ENCODE peak calls at places on chromosome 21, in four cellular contexts. One of them, this sample, is unnamed.

GRCh38 chr21:17550671-17551308 is 37.9 kb downstream of the CXADR start:
- DNase-seq in mesendoderm: no peak
- DNase-seq in neuronal stem cell: no peak
- DNase-seq in mesenchymal stem cell: no peak
- DNase-seq in this sample: no peak

GRCh38 chr21:33936221-33937038 is 20.8 kb upstream of the ATP5PO start:
- DNase-seq in mesendoderm: peak
- DNase-seq in mesenchymal stem cell: no peak
- DNase-seq in neuronal stem cell: no peak
- DNase-seq in this sample: no peak

GRCh38 chr21:37534431-37534830 is 167.9 kb downstream of the DYRK1A start:
- DNase-seq in neuronal stem cell: no peak
- DNase-seq in mesenchymal stem cell: no peak
- DNase-seq in mesendoderm: no peak
- DNase-seq in this sample: no peak

GRCh38 chr21:25960423-25960822 is 210.1 kb downstream of the APP start:
- DNase-seq in mesendoderm: peak
- DNase-seq in neuronal stem cell: peak
- DNase-seq in mesenchymal stem cell: peak
- DNase-seq in this sample: no peak

GRCh38 chr21:33384851-33385331 is 18.3 kb upstream of the IFNGR2 start:
- DNase-seq in neuronal stem cell: no peak
- DNase-seq in mesendoderm: no peak
- DNase-seq in mesenchymal stem cell: peak
- DNase-seq in this sample: no peak

GRCh38 chr21:26169061-26169610 is 1.4 kb downstream of the APP start:
- DNase-seq in neuronal stem cell: peak
- DNase-seq in mesenchymal stem cell: peak
- DNase-seq in mesendoderm: peak
- DNase-seq in this sample: peak

GRCh38 chr21:36889401-36889800 is 77.1 kb downstream of the HLCS start:
- DNase-seq in mesenchymal stem cell: peak
- DNase-seq in neuronal stem cell: no peak
- DNase-seq in mesendoderm: no peak
- DNase-seq in this sample: no peak

GRCh38 chr21:26070822-26071425 is 99.6 kb downstream of the APP start:
- DNase-seq in neuronal stem cell: no peak
- DNase-seq in mesenchymal stem cell: peak
- DNase-seq in mesendoderm: peak
- DNase-seq in this sample: no peak

GRCh38 chr21:42299324-42300044 is 15.7 kb downstream of the TFF3 start:
- DNase-seq in neuronal stem cell: no peak
- DNase-seq in mesendoderm: no peak
- DNase-seq in mesenchymal stem cell: no peak
- DNase-seq in this sample: no peak

GRCh38 chr21:33067457-33067856 is 2.5 kb upstream of the OLIG1 start:
- DNase-seq in mesenchymal stem cell: no peak
- DNase-seq in neuronal stem cell: no peak
- DNase-seq in mesendoderm: no peak
- DNase-seq in this sample: no peak

GRCh38 chr21:21612446-21612845 is 614.2 kb downstream of the NCAM2 start:
- DNase-seq in mesenchymal stem cell: peak
- DNase-seq in mesendoderm: peak
- DNase-seq in neuronal stem cell: peak
- DNase-seq in this sample: peak

GRCh38 chr21:27425574-27425973 is 458.7 kb upstream of the ADAMTS5 start:
- DNase-seq in mesendoderm: peak
- DNase-seq in mesenchymal stem cell: peak
- DNase-seq in neuronal stem cell: no peak
- DNase-seq in this sample: no peak

GRCh38 chr21:26572668-26573381 is at the start of gene CYYR1:
- DNase-seq in mesenchymal stem cell: peak
- DNase-seq in mesendoderm: peak
- DNase-seq in neuronal stem cell: peak
- DNase-seq in this sample: peak

GRCh38 chr21:41680444-41681335 is 86.2 kb downstream of the RIPK4 start:
- DNase-seq in mesenchymal stem cell: no peak
- DNase-seq in mesendoderm: peak
- DNase-seq in neuronal stem cell: no peak
- DNase-seq in this sample: no peak

GRCh38 chr21:46250146-46250725 is 21.7 kb upstream of the LSS start:
- DNase-seq in neuronal stem cell: no peak
- DNase-seq in mesendoderm: no peak
- DNase-seq in mesenchymal stem cell: peak
- DNase-seq in this sample: no peak

GRCh38 chr21:38956791-38957571 is 151.3 kb downstream of the ETS2 start:
- DNase-seq in neuronal stem cell: no peak
- DNase-seq in mesenchymal stem cell: peak
- DNase-seq in mesendoderm: no peak
- DNase-seq in this sample: no peak

GRCh38 chr21:31901342-31901741 is 28.5 kb downstream of the HUNK start:
- DNase-seq in neuronal stem cell: no peak
- DNase-seq in mesenchymal stem cell: no peak
- DNase-seq in mesendoderm: no peak
- DNase-seq in this sample: no peak

GRCh38 chr21:46599251-46599572 is 5.7 kb downstream of the S100B start:
- DNase-seq in mesendoderm: peak
- DNase-seq in neuronal stem cell: peak
- DNase-seq in mesenchymal stem cell: peak
- DNase-seq in this sample: no peak

GRCh38 chr21:41616063-41616591 is 108.2 kb upstream of the TMPRSS2 start:
- DNase-seq in neuronal stem cell: no peak
- DNase-seq in mesenchymal stem cell: no peak
- DNase-seq in mesendoderm: no peak
- DNase-seq in this sample: no peak

GRCh38 chr21:41837756-41838297 is 41.3 kb downstream of the PRDM15 start:
- DNase-seq in mesenchymal stem cell: no peak
- DNase-seq in mesendoderm: no peak
- DNase-seq in neuronal stem cell: no peak
- DNase-seq in this sample: no peak

GRCh38 chr21:41943468-41944250 is 10.2 kb downstream of the C2CD2 start:
- DNase-seq in mesenchymal stem cell: no peak
- DNase-seq in mesendoderm: no peak
- DNase-seq in neuronal stem cell: no peak
- DNase-seq in this sample: no peak

GRCh38 chr21:34360488-34361241 is 3.1 kb upstream of the KCNE2 start:
- DNase-seq in mesenchymal stem cell: no peak
- DNase-seq in mesendoderm: no peak
- DNase-seq in neuronal stem cell: no peak
- DNase-seq in this sample: peak

GRCh38 chr21:38996355-38996754 is 186.9 kb downstream of the PSMG1 start:
- DNase-seq in neuronal stem cell: no peak
- DNase-seq in mesenchymal stem cell: no peak
- DNase-seq in mesendoderm: no peak
- DNase-seq in this sample: no peak

GRCh38 chr21:36735201-36735515 is 36.2 kb downstream of the SIM2 start:
- DNase-seq in mesenchymal stem cell: no peak
- DNase-seq in mesendoderm: no peak
- DNase-seq in neuronal stem cell: no peak
- DNase-seq in this sample: no peak

GRCh38 chr21:42818328-42818749 is 61.0 kb downstream of the WDR4 start:
- DNase-seq in mesenchymal stem cell: peak
- DNase-seq in neuronal stem cell: no peak
- DNase-seq in mesendoderm: peak
- DNase-seq in this sample: peak

GRCh38 chr21:33924766-33925100 is 9.1 kb upstream of the ATP5PO start:
- DNase-seq in mesenchymal stem cell: no peak
- DNase-seq in neuronal stem cell: no peak
- DNase-seq in mesendoderm: peak
- DNase-seq in this sample: no peak

DNA sequence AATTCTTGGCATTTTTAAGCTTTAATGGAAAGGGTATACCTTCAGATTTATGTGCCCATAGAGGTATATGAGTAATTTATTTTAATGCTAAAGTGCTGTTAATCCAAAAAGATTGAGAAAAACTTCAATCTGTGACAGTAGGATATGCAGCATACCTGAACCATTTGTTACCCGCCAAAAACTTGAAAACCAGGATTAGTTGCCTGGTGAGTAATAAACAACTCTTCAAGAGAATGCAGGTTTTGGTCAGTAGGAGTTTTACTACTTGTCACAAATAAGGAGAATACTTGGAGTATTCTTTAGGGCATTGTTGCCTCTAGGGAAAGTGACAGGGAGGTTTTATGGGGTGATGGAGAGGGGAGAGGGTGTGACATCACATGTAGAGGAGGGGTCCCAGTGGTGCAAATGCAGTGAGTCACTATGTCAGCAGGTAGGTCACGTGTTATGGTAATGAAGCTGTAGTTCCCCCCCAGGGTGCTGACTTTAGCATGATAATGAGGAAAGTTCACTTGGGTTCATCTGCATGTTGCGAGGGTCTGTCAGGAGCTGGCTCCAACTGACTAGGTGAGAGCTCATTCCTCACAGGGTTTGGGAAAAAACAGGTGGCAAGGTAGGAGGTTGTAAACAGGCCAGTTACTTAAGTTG is 23.1 kb downstream of the USP25 start:
- DNase-seq in mesendoderm: peak
- DNase-seq in mesenchymal stem cell: no peak
- DNase-seq in neuronal stem cell: no peak
- DNase-seq in this sample: peak
- H2AK5ac ChIP-seq in mesendoderm: no peak
- H2AK5ac ChIP-seq in mesenchymal stem cell: peak
- H2AK5ac ChIP-seq in neuronal stem cell: no peak
- H2AK5ac ChIP-seq in this sample: no peak

GRCh38 chr21:44868707-44869106 is 4.8 kb downstream of the PTTG1IP start:
- DNase-seq in mesendoderm: no peak
- DNase-seq in neuronal stem cell: no peak
- DNase-seq in mesenchymal stem cell: no peak
- DNase-seq in this sample: no peak
- H2AK5ac ChIP-seq in mesendoderm: no peak
- H2AK5ac ChIP-seq in neuronal stem cell: no peak
- H2AK5ac ChIP-seq in mesenchymal stem cell: peak
- H2AK5ac ChIP-seq in this sample: no peak

GRCh38 chr21:45012661-45013270 is 61.6 kb upstream of the ADARB1 start:
- DNase-seq in neuronal stem cell: no peak
- DNase-seq in mesendoderm: no peak
- DNase-seq in mesenchymal stem cell: no peak
- DNase-seq in this sample: peak
- H2AK5ac ChIP-seq in neuronal stem cell: peak
- H2AK5ac ChIP-seq in mesendoderm: no peak
- H2AK5ac ChIP-seq in mesenchymal stem cell: peak
- H2AK5ac ChIP-seq in this sample: no peak

GRCh38 chr21:44436958-44437357 is 18.4 kb upstream of the LRRC3 start:
- DNase-seq in neuronal stem cell: no peak
- DNase-seq in mesenchymal stem cell: no peak
- DNase-seq in mesendoderm: no peak
- DNase-seq in this sample: no peak

GRCh38 chr21:44438531-44439210 is 16.6 kb upstream of the LRRC3 start:
- DNase-seq in neuronal stem cell: no peak
- DNase-seq in mesenchymal stem cell: no peak
- DNase-seq in mesendoderm: no peak
- DNase-seq in this sample: no peak

GRCh38 chr21:44437696-44438431 is 17.4 kb upstream of the LRRC3 start:
- DNase-seq in mesendoderm: no peak
- DNase-seq in mesenchymal stem cell: no peak
- DNase-seq in neuronal stem cell: no peak
- DNase-seq in this sample: no peak

GRCh38 chr21:44436111-44436611 is 19.1 kb upstream of the LRRC3 start:
- DNase-seq in neuronal stem cell: no peak
- DNase-seq in mesenchymal stem cell: no peak
- DNase-seq in mesendoderm: no peak
- DNase-seq in this sample: no peak

DNA sequence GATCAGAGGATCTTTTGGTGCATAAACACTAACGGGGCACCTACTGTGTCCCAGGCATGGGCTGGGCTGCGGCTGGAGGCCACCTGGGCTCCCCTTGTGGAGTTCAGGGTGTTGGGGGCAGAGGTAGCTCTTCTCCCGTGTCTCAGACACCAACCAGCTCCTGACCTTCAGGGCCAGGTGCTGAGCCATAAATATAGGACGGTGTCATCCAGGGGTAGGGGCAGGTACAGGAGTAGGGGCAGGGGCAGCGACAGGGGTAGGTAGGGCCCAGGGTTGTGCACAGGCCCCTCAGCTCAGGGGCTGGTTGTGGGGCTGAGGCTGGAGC is 18.0 kb upstream of the LRRC3 start:
- DNase-seq in neuronal stem cell: no peak
- DNase-seq in mesendoderm: no peak
- DNase-seq in mesenchymal stem cell: no peak
- DNase-seq in this sample: no peak
- H2AK5ac ChIP-seq in neuronal stem cell: peak
- H2AK5ac ChIP-seq in mesendoderm: no peak
- H2AK5ac ChIP-seq in mesenchymal stem cell: no peak
- H2AK5ac ChIP-seq in this sample: no peak

DNA sequence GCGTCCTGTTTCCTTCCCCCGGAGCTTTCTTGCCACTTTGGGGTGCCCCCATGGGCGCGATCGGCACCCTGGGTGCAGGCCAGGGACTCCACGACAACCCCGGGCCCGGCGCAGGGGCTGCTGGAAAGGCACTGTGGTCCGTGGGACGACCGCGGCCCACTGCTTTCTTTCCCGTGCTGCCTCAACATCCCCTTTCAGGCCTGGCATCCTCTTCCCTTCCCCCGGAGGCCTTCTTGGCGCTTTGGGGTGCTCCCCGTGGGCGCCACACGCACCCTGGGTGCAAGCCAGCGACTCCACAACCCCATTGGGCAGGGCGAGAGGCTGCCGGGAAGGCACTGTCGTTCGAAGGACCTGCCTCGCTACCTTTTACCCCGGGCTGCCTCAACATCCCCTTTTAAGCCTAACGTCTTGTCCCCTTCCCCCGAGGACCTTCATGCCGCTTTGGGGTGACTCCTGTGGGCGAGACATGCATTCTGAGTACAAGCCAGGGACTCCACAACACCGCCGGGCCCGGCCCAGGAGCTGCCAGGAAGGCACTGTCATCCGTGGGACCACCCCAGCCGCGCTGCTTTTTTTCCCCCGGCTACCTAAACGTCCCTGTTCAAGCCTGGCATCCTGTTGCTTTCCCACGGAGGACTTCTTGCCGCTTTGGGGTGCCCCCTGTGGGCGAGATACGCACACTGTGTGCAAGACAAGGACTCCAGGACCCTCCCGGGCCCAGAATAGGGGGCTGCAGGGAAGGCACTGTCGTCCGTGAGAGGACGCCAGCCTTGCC is 137.8 kb downstream of the LIPI start:
- DNase-seq in mesendoderm: no peak
- DNase-seq in neuronal stem cell: no peak
- DNase-seq in mesenchymal stem cell: no peak
- DNase-seq in this sample: no peak
- H2AK5ac ChIP-seq in mesendoderm: no peak
- H2AK5ac ChIP-seq in neuronal stem cell: no peak
- H2AK5ac ChIP-seq in mesenchymal stem cell: no peak
- H2AK5ac ChIP-seq in this sample: no peak

GRCh38 chr21:28750565-28750964 is 242.1 kb downstream of the LTN1 start:
- DNase-seq in mesendoderm: no peak
- DNase-seq in mesenchymal stem cell: no peak
- DNase-seq in neuronal stem cell: no peak
- DNase-seq in this sample: no peak
- H2AK5ac ChIP-seq in mesendoderm: no peak
- H2AK5ac ChIP-seq in mesenchymal stem cell: no peak
- H2AK5ac ChIP-seq in neuronal stem cell: no peak
- H2AK5ac ChIP-seq in this sample: no peak

This sample was measured in H1.